ENCODE peak calls at places on chromosomes 7 and 10, in six cellular contexts. W is heart right ventricle; N is kidney epithelial cell; V is cardiac fibroblast; S is CD8-positive, alpha-beta T cell; U is Caco-2. K is an unnamed sample.

GRCh38 chr10:1530871-1531517 is 206.3 kb downstream of the ADARB2 start:
- DNase-seq in S (no peak), V (no peak), N (no peak), U (peak), W (no peak), K (no peak)

GRCh38 chr7:131235489-131236317 is 92.0 kb upstream of the MKLN1 start:
- DNase-seq in U (no peak), W (no peak), V (peak), N (peak), S (peak), K (peak)

GRCh38 chr7:45295222-45295621 is 137.6 kb downstream of the RAMP3 start:
- DNase-seq in V (no peak), N (no peak), W (no peak), S (no peak), U (no peak), K (no peak)

GRCh38 chr10:87757685-87758084 is 60.3 kb downstream of the ATAD1 start:
- DNase-seq in S (no peak), U (no peak), W (no peak), V (no peak), N (no peak), K (no peak)

GRCh38 chr7:118153551-118154177 is 30.3 kb upstream of the LSM8 start:
- DNase-seq in S (peak), W (no peak), N (no peak), U (no peak), V (peak), K (peak)

GRCh38 chr10:111137587-111137986 is 60.8 kb downstream of the ADRA2A start:
- DNase-seq in S (no peak), W (no peak), V (no peak), U (no peak), N (no peak), K (no peak)

GRCh38 chr7:140650367-140650766 is 9.8 kb upstream of the DENND2A start:
- DNase-seq in S (no peak), W (no peak), U (no peak), N (no peak), V (no peak), K (no peak)

GRCh38 chr10:129033790-129034272 is 433.2 kb upstream of the MGMT start:
- DNase-seq in S (no peak), U (no peak), W (no peak), N (no peak), V (no peak), K (no peak)

GRCh38 chr10:79488303-79488702 is 24.0 kb upstream of the EIF5AL1 start:
- DNase-seq in W (peak), N (peak), S (no peak), V (peak), U (no peak), K (peak)

GRCh38 chr10:420154-421121 is 269.0 kb downstream of the DIP2C start:
- DNase-seq in N (no peak), V (no peak), W (no peak), S (no peak), U (peak), K (peak)

GRCh38 chr7:56092789-56093531 is at the start of gene PHKG1:
- DNase-seq in N (no peak), W (peak), S (no peak), U (no peak), V (peak), K (peak)

GRCh38 chr7:77455334-77455733 is 39.2 kb upstream of the GSAP start:
- DNase-seq in S (no peak), N (peak), V (peak), W (peak), U (no peak), K (peak)

GRCh38 chr7:155965010-155965409 is 152.7 kb upstream of the SHH start:
- DNase-seq in N (no peak), V (no peak), U (peak), W (no peak), S (no peak), K (no peak)

GRCh38 chr10:78405231-78405630 is 371.6 kb downstream of the RPS24 start:
- DNase-seq in N (no peak), W (no peak), U (no peak), V (no peak), S (no peak), K (peak)

GRCh38 chr7:91164948-91165845 is 99.0 kb upstream of the FZD1 start:
- DNase-seq in V (peak), W (no peak), S (no peak), N (peak), U (no peak), K (peak)

GRCh38 chr7:100545636-100546128 is 6.7 kb downstream of the AGFG2 start:
- DNase-seq in S (peak), U (peak), W (no peak), N (peak), V (peak), K (peak)

GRCh38 chr7:158228986-158229385 is 358.6 kb downstream of the PTPRN2 start:
- DNase-seq in N (no peak), S (no peak), W (no peak), U (no peak), V (no peak), K (no peak)

GRCh38 chr10:70334526-70335245 is 47.7 kb downstream of the LRRC20 start:
- DNase-seq in V (no peak), U (no peak), S (no peak), W (no peak), N (no peak), K (no peak)

GRCh38 chr10:84264611-84265141 is 19.8 kb downstream of the RGR start:
- DNase-seq in U (peak), S (peak), W (peak), N (no peak), V (peak), K (peak)

GRCh38 chr10:49274886-49275285 is 24.1 kb upstream of the C10orf71 start:
- DNase-seq in S (no peak), N (no peak), V (no peak), W (no peak), U (no peak), K (no peak)

GRCh38 chr10:97183314-97183713 is 2.4 kb downstream of the SLIT1 start:
- DNase-seq in V (no peak), S (no peak), W (no peak), N (no peak), U (no peak), K (no peak)

GRCh38 chr10:97180986-97181385 is 4.8 kb downstream of the SLIT1 start:
- DNase-seq in N (no peak), S (no peak), W (no peak), V (no peak), U (no peak), K (no peak)

GRCh38 chr10:97180367-97180763 is 5.4 kb downstream of the SLIT1 start:
- DNase-seq in U (no peak), V (no peak), N (no peak), W (no peak), S (no peak), K (no peak)

GRCh38 chr10:97184971-97185325 is 811 bp downstream of the SLIT1 start:
- DNase-seq in N (no peak), V (no peak), W (no peak), U (no peak), S (no peak), K (no peak)

DNA sequence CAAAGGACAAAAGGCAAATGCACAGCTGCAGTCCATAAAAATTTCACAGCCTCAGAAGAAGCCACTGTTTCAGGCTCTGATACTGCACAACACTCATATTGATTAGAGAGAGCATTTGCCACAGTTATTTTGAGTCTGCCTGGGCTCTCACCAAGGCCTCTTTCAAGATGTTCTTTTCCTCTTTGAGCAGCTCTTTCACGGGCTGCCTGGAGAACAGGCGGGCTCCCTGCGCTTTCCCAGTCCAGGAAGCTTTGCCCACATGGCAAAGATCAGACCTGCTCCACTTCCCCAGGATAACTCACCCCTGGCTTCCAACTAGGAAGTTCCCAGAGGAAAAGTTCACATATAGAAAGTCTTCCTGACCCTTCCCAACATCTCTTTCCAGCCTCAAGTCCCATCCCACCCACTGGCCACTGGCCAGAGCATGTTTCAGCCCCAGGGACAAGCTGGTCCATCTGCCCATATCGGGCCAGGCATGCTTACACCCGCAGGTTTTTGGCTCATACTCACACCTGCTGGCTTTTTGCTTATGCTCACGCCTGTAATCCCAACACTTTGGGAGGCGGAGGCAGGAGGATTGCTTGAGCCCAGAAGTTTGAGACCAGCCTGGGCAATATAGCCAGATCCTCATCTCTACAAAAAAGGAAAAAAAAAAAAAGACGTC is 3.3 kb downstream of the SLIT1 start:
- DNase-seq in U (no peak), V (no peak), N (no peak), W (no peak), S (no peak), K (no peak)
- H3K4me3 ChIP-seq in U (no peak), V (no peak), N (no peak), W (no peak), S (no peak), K (no peak)

DNA sequence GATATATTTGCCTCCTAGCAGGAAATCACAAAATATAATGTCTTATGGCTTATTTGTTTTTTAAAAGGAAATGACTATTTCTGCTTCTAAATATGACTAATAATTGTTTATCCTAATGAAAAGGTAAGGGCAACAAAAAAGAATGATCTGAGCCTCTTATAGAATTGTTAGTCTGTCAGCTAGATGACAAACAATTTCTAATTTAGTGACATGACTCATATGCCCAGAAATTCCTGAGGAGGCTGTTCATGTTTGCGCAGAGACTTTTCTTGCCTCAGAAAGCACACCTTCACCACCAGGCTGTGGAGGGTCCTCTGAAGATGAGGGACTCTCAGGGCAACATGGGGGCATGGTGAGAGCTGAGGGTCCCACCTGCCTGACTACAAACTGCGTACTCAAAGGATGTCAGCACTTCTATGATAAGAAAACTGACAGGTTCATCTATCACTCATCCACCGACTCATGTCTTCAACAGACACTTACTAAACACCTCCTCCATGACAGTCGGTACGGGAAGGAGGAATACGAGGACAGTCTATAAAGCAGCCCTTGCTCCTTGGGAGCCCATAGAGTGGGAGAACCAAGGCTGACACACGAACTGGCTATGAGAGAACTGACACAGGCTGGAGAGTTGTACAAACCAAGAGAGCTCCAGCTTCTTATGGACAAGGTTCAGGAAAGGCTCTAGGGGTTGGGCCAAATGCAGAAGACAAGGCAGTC is 102.0 kb downstream of the PKD1L1 start:
- DNase-seq in N (peak), W (no peak), V (peak), U (no peak), S (no peak), K (peak)
- TF ChIP-seq CTCF in N (no peak), W (no peak), V (no peak), U (no peak), S (no peak), K (no peak)

GRCh38 chr10:133528296-133528844 is 1.2 kb downstream of the CYP2E1 start:
- DNase-seq in W (no peak), S (no peak), U (no peak), V (no peak), N (no peak), K (no peak)

GRCh38 chr10:133525444-133525843 is 1.7 kb upstream of the CYP2E1 start:
- DNase-seq in S (no peak), W (no peak), V (no peak), U (no peak), N (no peak), K (no peak)

GRCh38 chr10:133527779-133528271 is 662 bp downstream of the CYP2E1 start:
- DNase-seq in U (no peak), N (no peak), V (no peak), S (no peak), W (no peak), K (no peak)

GRCh38 chr10:133528845-133529575 is 1.8 kb downstream of the CYP2E1 start:
- DNase-seq in U (no peak), W (no peak), V (no peak), S (no peak), N (no peak), K (peak)

GRCh38 chr10:133526957-133527588 is at the start of gene CYP2E1:
- DNase-seq in N (no peak), U (no peak), V (no peak), S (no peak), W (no peak), K (no peak)
- H3K4me3 ChIP-seq in N (no peak), U (no peak), V (no peak), S (no peak), W (peak), K (no peak)

GRCh38 chr7:124784879-124785818 is 19.6 kb upstream of the GPR37 start:
- DNase-seq in N (no peak), U (peak), S (no peak), W (no peak), V (peak), K (peak)
- TF ChIP-seq CTCF in N (peak), U (peak), S (no peak), W (peak), V (peak), K (peak)

GRCh38 chr7:69599879-69600764 is 1.8 kb downstream of the AUTS2 start:
- DNase-seq in S (no peak), W (peak), N (no peak), V (no peak), U (no peak), K (no peak)
- H3K4me3 ChIP-seq in S (no peak), W (peak), N (peak), V (peak), U (peak), K (peak)

DNA sequence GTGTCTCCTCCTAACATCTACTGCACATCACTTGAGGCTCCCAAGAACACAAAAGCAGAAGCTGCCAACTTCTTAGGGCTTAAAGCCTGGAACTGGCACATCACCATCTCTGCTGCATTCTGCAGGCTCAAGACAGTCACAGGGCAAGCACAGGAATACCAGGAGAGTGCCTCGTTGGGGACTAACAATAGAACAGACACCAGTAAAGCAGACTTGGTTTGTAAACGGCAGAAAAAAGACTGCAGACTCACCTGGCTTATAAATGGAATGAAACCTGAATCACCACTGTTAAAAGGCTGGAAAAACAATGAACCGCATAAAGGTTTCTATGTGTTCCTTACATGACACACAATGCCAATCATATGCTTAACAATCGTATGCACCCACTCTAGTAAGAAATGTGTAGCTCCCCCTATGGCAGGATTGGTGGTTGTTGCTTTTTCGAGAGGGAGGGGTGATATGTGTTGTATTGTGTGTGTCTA is 12.8 kb downstream of the RHEB start:
- DNase-seq in W (no peak), S (no peak), V (no peak), N (no peak), U (no peak), K (no peak)
- TF ChIP-seq CTCF in W (peak), S (no peak), V (no peak), N (peak), U (peak), K (no peak)

GRCh38 chr10:98463976-98464754 is 17.4 kb upstream of the HPS1 start:
- DNase-seq in U (no peak), V (no peak), S (no peak), N (no peak), W (no peak), K (no peak)
- H3K4me3 ChIP-seq in U (no peak), V (no peak), S (no peak), N (no peak), W (no peak), K (no peak)

GRCh38 chr10:124532788-124533187 is 71.2 kb downstream of the LHPP start:
- DNase-seq in N (no peak), V (no peak), S (no peak), W (no peak), U (no peak), K (no peak)

GRCh38 chr10:124530215-124530665 is 68.6 kb downstream of the LHPP start:
- DNase-seq in V (peak), U (peak), S (peak), N (peak), W (peak), K (peak)

GRCh38 chr10:124530816-124531215 is 69.2 kb downstream of the LHPP start:
- DNase-seq in W (no peak), S (no peak), N (no peak), V (no peak), U (no peak), K (no peak)

GRCh38 chr10:124533266-124533665 is 71.6 kb downstream of the LHPP start:
- DNase-seq in S (no peak), N (no peak), U (no peak), W (no peak), V (no peak), K (no peak)

GRCh38 chr10:124532106-124532641 is 70.6 kb downstream of the LHPP start:
- DNase-seq in U (peak), N (no peak), V (peak), S (no peak), W (no peak), K (no peak)
- TF ChIP-seq CTCF in U (peak), N (peak), V (peak), S (no peak), W (no peak), K (no peak)